ENCODE peak calls at places on chromosomes 5 and 9, in four cellular contexts. L is NCI-H1105, D is WERI-Rb-1, X is iPS-NIHi11. F is an unnamed sample.

GRCh38 chr9:135526730-135527571 is 5.7 kb downstream of the LCN1 start:
- DNase-seq in X (no peak), L (no peak), D (no peak), F (no peak)

GRCh38 chr5:147483197-147483790 is 26.6 kb downstream of the DPYSL3 start:
- DNase-seq in D (no peak), L (peak; percentile 63), X (no peak), F (no peak)

GRCh38 chr9:134170525-134171315 is 6.4 kb upstream of the RNU6ATAC start:
- DNase-seq in D (no peak), L (no peak), X (no peak), F (no peak)

GRCh38 chr9:89730715-89731114 is 125.9 kb downstream of the GADD45G start:
- DNase-seq in D (peak; percentile 85), X (peak; percentile 31), L (no peak), F (no peak)

GRCh38 chr5:172644711-172645110 is 3.6 kb downstream of the NEURL1B start:
- DNase-seq in X (no peak), L (no peak), D (no peak), F (no peak)

GRCh38 chr9:4430492-4431261 is 59.6 kb upstream of the SLC1A1 start:
- DNase-seq in D (no peak), L (no peak), X (no peak), F (no peak)

GRCh38 chr9:19028835-19029451 is 4.1 kb downstream of the SAXO1 start:
- DNase-seq in X (peak; percentile 84), L (peak; percentile 29), D (peak; percentile 41), F (peak; percentile 49)

GRCh38 chr9:115106642-115107041 is 11.3 kb downstream of the TNC start:
- DNase-seq in D (no peak), X (no peak), L (no peak), F (no peak)

GRCh38 chr9:89226076-89226475 is 47.5 kb upstream of the SHC3 start:
- DNase-seq in X (peak; percentile 82), L (no peak), D (peak; percentile 16), F (no peak)

GRCh38 chr9:24616858-24617257 is 71.2 kb upstream of the IZUMO3 start:
- DNase-seq in X (no peak), L (no peak), D (peak; percentile 9), F (no peak)

GRCh38 chr5:103340717-103341397 is 82.3 kb downstream of the MACIR start:
- DNase-seq in L (no peak), D (no peak), X (no peak), F (no peak)

GRCh38 chr5:155833282-155833681 is 493.7 kb upstream of the SGCD start:
- DNase-seq in D (peak; percentile 14), L (no peak), X (no peak), F (no peak)

GRCh38 chr5:147818290-147818689 is 13.2 kb downstream of the SPINK1 start:
- DNase-seq in D (no peak), L (no peak), X (no peak), F (no peak)

GRCh38 chr5:61245486-61245885 is 83.2 kb upstream of the SMIM15 start:
- DNase-seq in L (no peak), D (no peak), X (no peak), F (no peak)

GRCh38 chr9:133199648-133200321 is 9.3 kb downstream of the OBP2B start:
- DNase-seq in X (peak; percentile 63), D (no peak), L (no peak), F (no peak)

GRCh38 chr5:15510092-15510491 is 10.1 kb downstream of the FBXL7 start:
- DNase-seq in D (no peak), X (no peak), L (no peak), F (no peak)

GRCh38 chr9:95174038-95174437 is 143.5 kb downstream of the FANCC start:
- DNase-seq in X (no peak), L (no peak), D (no peak), F (no peak)

F was measured in HFF-Myc.